ENCODE peak calls at places on chromosomes 5 and 9, in seven cellular contexts. One of them, this sample, is unnamed.
A peak's percentile ranks its signal among the peaks of the same experiment; 100 is the strongest.

GRCh38 chr5:60325870-60326269 is 374.1 kb downstream of the DEPDC1B start:
- DNase-seq in non-pigmented ciliary epithelial cell: no peak
- DNase-seq in HT-29: no peak
- DNase-seq in A172: no peak
- DNase-seq in substantia nigra: no peak
- DNase-seq in RCC 7860: no peak
- DNase-seq in activated naive CD4-positive, alpha-beta T cell: no peak
- DNase-seq in this sample: no peak

GRCh38 chr5:160497897-160498296 is 76.2 kb downstream of the PTTG1 start:
- DNase-seq in non-pigmented ciliary epithelial cell: no peak
- DNase-seq in HT-29: no peak
- DNase-seq in A172: no peak
- DNase-seq in substantia nigra: no peak
- DNase-seq in RCC 7860: no peak
- DNase-seq in activated naive CD4-positive, alpha-beta T cell: no peak
- DNase-seq in this sample: no peak

GRCh38 chr5:1141827-1142226 is 30.0 kb upstream of the SLC12A7 start:
- DNase-seq in non-pigmented ciliary epithelial cell: no peak
- DNase-seq in HT-29: peak; percentile 37
- DNase-seq in A172: no peak
- DNase-seq in substantia nigra: no peak
- DNase-seq in RCC 7860: no peak
- DNase-seq in activated naive CD4-positive, alpha-beta T cell: no peak
- DNase-seq in this sample: no peak

GRCh38 chr5:145471831-145472616 is 363.1 kb downstream of the PRELID2 start:
- DNase-seq in non-pigmented ciliary epithelial cell: no peak
- DNase-seq in HT-29: peak; percentile 57
- DNase-seq in A172: no peak
- DNase-seq in substantia nigra: no peak
- DNase-seq in RCC 7860: no peak
- DNase-seq in activated naive CD4-positive, alpha-beta T cell: no peak
- DNase-seq in this sample: no peak

GRCh38 chr9:96417610-96418073 is 528 bp downstream of the ZNF367 start:
- DNase-seq in non-pigmented ciliary epithelial cell: no peak
- DNase-seq in HT-29: peak; percentile 20
- DNase-seq in A172: no peak
- DNase-seq in substantia nigra: no peak
- DNase-seq in RCC 7860: no peak
- DNase-seq in activated naive CD4-positive, alpha-beta T cell: peak; percentile 42
- DNase-seq in this sample: no peak

GRCh38 chr9:127562841-127563523 is 49.1 kb upstream of the STXBP1 start:
- DNase-seq in non-pigmented ciliary epithelial cell: no peak
- DNase-seq in HT-29: peak; percentile 73
- DNase-seq in A172: peak; percentile 87
- DNase-seq in substantia nigra: no peak
- DNase-seq in RCC 7860: peak; percentile 68
- DNase-seq in activated naive CD4-positive, alpha-beta T cell: no peak
- DNase-seq in this sample: no peak

GRCh38 chr5:6448622-6449464 is at the start of gene UBE2QL1:
- DNase-seq in non-pigmented ciliary epithelial cell: no peak
- DNase-seq in HT-29: no peak
- DNase-seq in A172: peak; percentile 18
- DNase-seq in substantia nigra: no peak
- DNase-seq in RCC 7860: no peak
- DNase-seq in activated naive CD4-positive, alpha-beta T cell: no peak
- DNase-seq in this sample: no peak

GRCh38 chr9:90593646-90594045 is 49.0 kb downstream of the DIRAS2 start:
- DNase-seq in non-pigmented ciliary epithelial cell: no peak
- DNase-seq in HT-29: no peak
- DNase-seq in A172: no peak
- DNase-seq in substantia nigra: no peak
- DNase-seq in RCC 7860: no peak
- DNase-seq in activated naive CD4-positive, alpha-beta T cell: no peak
- DNase-seq in this sample: no peak

GRCh38 chr5:110333384-110333783 is 393.1 kb downstream of the TMEM232 start:
- DNase-seq in non-pigmented ciliary epithelial cell: no peak
- DNase-seq in HT-29: no peak
- DNase-seq in A172: no peak
- DNase-seq in substantia nigra: no peak
- DNase-seq in RCC 7860: no peak
- DNase-seq in activated naive CD4-positive, alpha-beta T cell: no peak
- DNase-seq in this sample: no peak

GRCh38 chr5:124301850-124302249 is 444.6 kb downstream of the ZNF608 start:
- DNase-seq in non-pigmented ciliary epithelial cell: peak; percentile 60
- DNase-seq in HT-29: no peak
- DNase-seq in A172: no peak
- DNase-seq in substantia nigra: no peak
- DNase-seq in RCC 7860: no peak
- DNase-seq in activated naive CD4-positive, alpha-beta T cell: no peak
- DNase-seq in this sample: no peak

GRCh38 chr5:139190125-139190524 is 8.0 kb downstream of the SIL1 start:
- DNase-seq in non-pigmented ciliary epithelial cell: peak; percentile 89
- DNase-seq in HT-29: no peak
- DNase-seq in A172: no peak
- DNase-seq in substantia nigra: no peak
- DNase-seq in RCC 7860: no peak
- DNase-seq in activated naive CD4-positive, alpha-beta T cell: no peak
- DNase-seq in this sample: no peak

GRCh38 chr5:15502208-15502607 is 2.2 kb downstream of the FBXL7 start:
- DNase-seq in non-pigmented ciliary epithelial cell: no peak
- DNase-seq in HT-29: no peak
- DNase-seq in A172: peak; percentile 13
- DNase-seq in substantia nigra: no peak
- DNase-seq in RCC 7860: no peak
- DNase-seq in activated naive CD4-positive, alpha-beta T cell: no peak
- DNase-seq in this sample: peak; percentile 75

GRCh38 chr5:87686975-87687374 is 274.2 kb upstream of the CCNH start:
- DNase-seq in non-pigmented ciliary epithelial cell: no peak
- DNase-seq in HT-29: no peak
- DNase-seq in A172: no peak
- DNase-seq in substantia nigra: no peak
- DNase-seq in RCC 7860: no peak
- DNase-seq in activated naive CD4-positive, alpha-beta T cell: no peak
- DNase-seq in this sample: no peak

GRCh38 chr5:151755383-151755782 is 3.0 kb downstream of the ATOX1 start:
- DNase-seq in non-pigmented ciliary epithelial cell: no peak
- DNase-seq in HT-29: no peak
- DNase-seq in A172: no peak
- DNase-seq in substantia nigra: no peak
- DNase-seq in RCC 7860: no peak
- DNase-seq in activated naive CD4-positive, alpha-beta T cell: no peak
- DNase-seq in this sample: no peak

GRCh38 chr5:59756373-59757035 is 137.0 kb downstream of the PDE4D start:
- DNase-seq in non-pigmented ciliary epithelial cell: no peak
- DNase-seq in HT-29: peak; percentile 91
- DNase-seq in A172: no peak
- DNase-seq in substantia nigra: no peak
- DNase-seq in RCC 7860: peak; percentile 59
- DNase-seq in activated naive CD4-positive, alpha-beta T cell: no peak
- DNase-seq in this sample: no peak

GRCh38 chr9:137672907-137673791 is 54.3 kb downstream of the EHMT1 start:
- DNase-seq in non-pigmented ciliary epithelial cell: no peak
- DNase-seq in HT-29: peak; percentile 71
- DNase-seq in A172: peak; percentile 53
- DNase-seq in substantia nigra: no peak
- DNase-seq in RCC 7860: peak; percentile 61
- DNase-seq in activated naive CD4-positive, alpha-beta T cell: peak; percentile 6
- DNase-seq in this sample: no peak

GRCh38 chr9:89993678-89994630 is 389.1 kb downstream of the GADD45G start:
- DNase-seq in non-pigmented ciliary epithelial cell: no peak
- DNase-seq in HT-29: no peak
- DNase-seq in A172: peak; percentile 73
- DNase-seq in substantia nigra: no peak
- DNase-seq in RCC 7860: no peak
- DNase-seq in activated naive CD4-positive, alpha-beta T cell: no peak
- DNase-seq in this sample: no peak

GRCh38 chr5:91151947-91152346 is 231.2 kb downstream of the ARRDC3 start:
- DNase-seq in non-pigmented ciliary epithelial cell: peak; percentile 81
- DNase-seq in HT-29: no peak
- DNase-seq in A172: peak; percentile 83
- DNase-seq in substantia nigra: no peak
- DNase-seq in RCC 7860: peak; percentile 54
- DNase-seq in activated naive CD4-positive, alpha-beta T cell: no peak
- DNase-seq in this sample: no peak

GRCh38 chr5:59562756-59563389 is 330.7 kb downstream of the PDE4D start:
- DNase-seq in non-pigmented ciliary epithelial cell: no peak
- DNase-seq in HT-29: peak; percentile 39
- DNase-seq in A172: peak; percentile 84
- DNase-seq in substantia nigra: no peak
- DNase-seq in RCC 7860: peak; percentile 27
- DNase-seq in activated naive CD4-positive, alpha-beta T cell: no peak
- DNase-seq in this sample: no peak

GRCh38 chr9:4691794-4692193 is 12.4 kb downstream of the CDC37L1 start:
- DNase-seq in non-pigmented ciliary epithelial cell: no peak
- DNase-seq in HT-29: no peak
- DNase-seq in A172: peak; percentile 5
- DNase-seq in substantia nigra: no peak
- DNase-seq in RCC 7860: no peak
- DNase-seq in activated naive CD4-positive, alpha-beta T cell: no peak
- DNase-seq in this sample: no peak

GRCh38 chr5:126368239-126368812 is 54.9 kb upstream of the GRAMD2B start:
- DNase-seq in non-pigmented ciliary epithelial cell: no peak
- DNase-seq in HT-29: no peak
- DNase-seq in A172: no peak
- DNase-seq in substantia nigra: no peak
- DNase-seq in RCC 7860: no peak
- DNase-seq in activated naive CD4-positive, alpha-beta T cell: no peak
- DNase-seq in this sample: no peak

GRCh38 chr5:139061856-139062255 is 136.3 kb downstream of the SIL1 start:
- DNase-seq in non-pigmented ciliary epithelial cell: no peak
- DNase-seq in HT-29: no peak
- DNase-seq in A172: no peak
- DNase-seq in substantia nigra: no peak
- DNase-seq in RCC 7860: peak; percentile 16
- DNase-seq in activated naive CD4-positive, alpha-beta T cell: no peak
- DNase-seq in this sample: peak; percentile 78

GRCh38 chr5:73274870-73275756 is 102.1 kb downstream of the TMEM174 start:
- DNase-seq in non-pigmented ciliary epithelial cell: no peak
- DNase-seq in HT-29: no peak
- DNase-seq in A172: no peak
- DNase-seq in substantia nigra: peak; percentile 10
- DNase-seq in RCC 7860: no peak
- DNase-seq in activated naive CD4-positive, alpha-beta T cell: no peak
- DNase-seq in this sample: no peak

GRCh38 chr5:86979801-86980510 is 287.7 kb upstream of the RASA1 start:
- DNase-seq in non-pigmented ciliary epithelial cell: peak; percentile 58
- DNase-seq in HT-29: peak; percentile 15
- DNase-seq in A172: peak; percentile 82
- DNase-seq in substantia nigra: no peak
- DNase-seq in RCC 7860: peak; percentile 73
- DNase-seq in activated naive CD4-positive, alpha-beta T cell: no peak
- DNase-seq in this sample: no peak

GRCh38 chr5:81235287-81236072 is 2.4 kb downstream of the CKMT2 start:
- DNase-seq in non-pigmented ciliary epithelial cell: no peak
- DNase-seq in HT-29: no peak
- DNase-seq in A172: no peak
- DNase-seq in substantia nigra: no peak
- DNase-seq in RCC 7860: no peak
- DNase-seq in activated naive CD4-positive, alpha-beta T cell: no peak
- DNase-seq in this sample: no peak

GRCh38 chr5:55577353-55578060 is 42.7 kb upstream of the PLPP1 start:
- DNase-seq in non-pigmented ciliary epithelial cell: no peak
- DNase-seq in HT-29: peak; percentile 31
- DNase-seq in A172: no peak
- DNase-seq in substantia nigra: no peak
- DNase-seq in RCC 7860: no peak
- DNase-seq in activated naive CD4-positive, alpha-beta T cell: no peak
- DNase-seq in this sample: no peak

GRCh38 chr5:36683821-36684434 is 77.5 kb downstream of the SLC1A3 start:
- DNase-seq in non-pigmented ciliary epithelial cell: no peak
- DNase-seq in HT-29: no peak
- DNase-seq in A172: no peak
- DNase-seq in substantia nigra: no peak
- DNase-seq in RCC 7860: no peak
- DNase-seq in activated naive CD4-positive, alpha-beta T cell: no peak
- DNase-seq in this sample: no peak

GRCh38 chr9:121989010-121989409 is 104.1 kb downstream of the TTLL11 start:
- DNase-seq in non-pigmented ciliary epithelial cell: no peak
- DNase-seq in HT-29: no peak
- DNase-seq in A172: no peak
- DNase-seq in substantia nigra: no peak
- DNase-seq in RCC 7860: no peak
- DNase-seq in activated naive CD4-positive, alpha-beta T cell: no peak
- DNase-seq in this sample: no peak

GRCh38 chr5:111792659-111793058 is 35.7 kb upstream of the NREP start:
- DNase-seq in non-pigmented ciliary epithelial cell: no peak
- DNase-seq in HT-29: no peak
- DNase-seq in A172: peak; percentile 47
- DNase-seq in substantia nigra: no peak
- DNase-seq in RCC 7860: peak; percentile 22
- DNase-seq in activated naive CD4-positive, alpha-beta T cell: no peak
- DNase-seq in this sample: no peak

GRCh38 chr9:33721674-33722358 is 73.5 kb upstream of the PRSS3 start:
- DNase-seq in non-pigmented ciliary epithelial cell: peak; percentile 24
- DNase-seq in HT-29: peak; percentile 91
- DNase-seq in A172: peak; percentile 67
- DNase-seq in substantia nigra: peak; percentile 17
- DNase-seq in RCC 7860: peak; percentile 45
- DNase-seq in activated naive CD4-positive, alpha-beta T cell: peak; percentile 83
- DNase-seq in this sample: peak; percentile 95

GRCh38 chr9:126611592-126612328 is 2.0 kb upstream of the LMX1B start:
- DNase-seq in non-pigmented ciliary epithelial cell: no peak
- DNase-seq in HT-29: peak; percentile 67
- DNase-seq in A172: peak; percentile 57
- DNase-seq in substantia nigra: peak; percentile 1
- DNase-seq in RCC 7860: no peak
- DNase-seq in activated naive CD4-positive, alpha-beta T cell: peak; percentile 47
- DNase-seq in this sample: no peak

GRCh38 chr9:31183866-31184265 is 1200.6 kb upstream of the ACO1 start:
- DNase-seq in non-pigmented ciliary epithelial cell: no peak
- DNase-seq in HT-29: no peak
- DNase-seq in A172: no peak
- DNase-seq in substantia nigra: no peak
- DNase-seq in RCC 7860: no peak
- DNase-seq in activated naive CD4-positive, alpha-beta T cell: no peak
- DNase-seq in this sample: no peak

This sample was measured in esophagus muscularis mucosa.